ENCODE peak calls at places on chromosome 1, in six cellular contexts. J is GM23248, A is SK-N-SH, U is hepatocyte, G is GM23338, L is MM.1S. E is an unnamed sample.

GRCh38 chr1:163472267-163472666 is 150.5 kb downstream of the NUF2 start:
- DNase-seq in L (no peak), J (no peak), A (no peak), U (peak; percentile 5), G (no peak), E (no peak)

GRCh38 chr1:97247196-97247595 is 525.6 kb downstream of the PTBP2 start:
- DNase-seq in L (no peak), A (no peak), G (no peak), U (no peak), J (peak; percentile 53), E (no peak)

GRCh38 chr1:94983343-94983742 is 56.4 kb upstream of the CNN3 start:
- DNase-seq in A (no peak), G (no peak), U (peak; percentile 60), J (peak; percentile 96), L (no peak), E (no peak)

GRCh38 chr1:241156231-241156965 is 200.6 kb downstream of the RGS7 start:
- DNase-seq in L (no peak), U (peak; percentile 74), J (peak; percentile 8), G (no peak), A (no peak), E (no peak)

GRCh38 chr1:60949154-60949825 is 133.1 kb upstream of the NFIA start:
- DNase-seq in L (no peak), J (no peak), G (peak; percentile 25), A (peak; percentile 54), U (no peak), E (no peak)

GRCh38 chr1:174990382-174990999 is 9.3 kb upstream of the CACYBP start:
- DNase-seq in L (peak; percentile 78), A (peak; percentile 49), U (no peak), J (peak; percentile 85), G (no peak), E (peak; percentile 56)

GRCh38 chr1:43708006-43708412 is 673 bp downstream of the ST3GAL3 start:
- DNase-seq in J (peak; percentile 83), U (no peak), G (peak; percentile 83), A (no peak), L (no peak), E (no peak)

GRCh38 chr1:185156321-185156853 is 366 bp downstream of the TRMT1L start:
- DNase-seq in L (peak; percentile 46), G (peak; percentile 53), J (peak; percentile 60), A (no peak), U (no peak), E (peak; percentile 34)

GRCh38 chr1:67307251-67308060 is at the start of gene IL12RB2:
- DNase-seq in U (peak; percentile 38), A (peak; percentile 85), J (peak; percentile 5), G (peak; percentile 65), L (no peak), E (no peak)

GRCh38 chr1:170032531-170033295 is 41.8 kb downstream of the KIFAP3 start:
- DNase-seq in J (peak; percentile 68), U (no peak), A (no peak), G (no peak), L (no peak), E (no peak)

GRCh38 chr1:6700853-6701436 is 671 bp downstream of the DNAJC11 start:
- DNase-seq in G (no peak), L (peak; percentile 6), J (peak; percentile 50), A (no peak), U (no peak), E (peak; percentile 24)

GRCh38 chr1:28173151-28173979 is 3.1 kb downstream of the PTAFR start:
- DNase-seq in L (no peak), J (peak; percentile 17), A (no peak), G (no peak), U (no peak), E (peak; percentile 36)

GRCh38 chr1:236142358-236143103 is at the start of gene GPR137B:
- DNase-seq in G (peak; percentile 59), U (peak; percentile 69), A (peak; percentile 94), L (no peak), J (peak; percentile 82), E (peak; percentile 63)

GRCh38 chr1:155961937-155962336 is 16.4 kb downstream of the ARHGEF2 start:
- DNase-seq in A (no peak), U (no peak), G (no peak), J (peak; percentile 100), L (no peak), E (no peak)

GRCh38 chr1:220281159-220281574 is 8.9 kb upstream of the RAB3GAP2 start:
- DNase-seq in A (peak; percentile 18), G (peak; percentile 60), U (peak; percentile 16), J (peak; percentile 48), L (peak; percentile 32), E (no peak)

GRCh38 chr1:209816923-209817322 is 10.8 kb upstream of the UTP25 start:
- DNase-seq in J (no peak), U (no peak), G (no peak), A (no peak), L (no peak), E (no peak)

GRCh38 chr1:97999320-97999719 is 78.5 kb upstream of the DPYD start:
- DNase-seq in J (peak; percentile 91), G (no peak), L (no peak), U (no peak), A (no peak), E (no peak)

GRCh38 chr1:206935491-206936067 is 10.7 kb downstream of the PIGR start:
- DNase-seq in J (peak; percentile 44), A (peak; percentile 59), L (no peak), U (peak; percentile 68), G (peak; percentile 90), E (no peak)

GRCh38 chr1:41664861-41665640 is 180.6 kb upstream of the EDN2 start:
- DNase-seq in A (no peak), G (peak; percentile 38), J (peak; percentile 61), U (peak; percentile 68), L (no peak), E (no peak)

GRCh38 chr1:87449348-87449963 is 120.8 kb downstream of the LMO4 start:
- DNase-seq in U (peak; percentile 22), G (no peak), J (peak; percentile 13), A (no peak), L (peak; percentile 87), E (peak; percentile 47)

GRCh38 chr1:201019321-201019977 is 4.1 kb downstream of the KIF21B start:
- DNase-seq in A (no peak), U (peak; percentile 37), J (peak; percentile 42), L (peak; percentile 98), G (no peak), E (peak; percentile 89)

GRCh38 chr1:187078916-187079315 is 250.2 kb downstream of the PLA2G4A start:
- DNase-seq in L (no peak), J (no peak), G (no peak), A (no peak), U (no peak), E (no peak)

GRCh38 chr1:3611170-3612019 is at the start of gene MEGF6:
- DNase-seq in G (peak; percentile 97), U (peak; percentile 95), L (no peak), J (peak; percentile 46), A (peak; percentile 99), E (no peak)

GRCh38 chr1:59072017-59072947 is 224.6 kb upstream of the FGGY start:
- DNase-seq in U (no peak), L (peak; percentile 13), G (peak; percentile 26), J (no peak), A (no peak), E (peak; percentile 7)

GRCh38 chr1:117904485-117904884 is 24.9 kb downstream of the GDAP2 start:
- DNase-seq in G (no peak), U (no peak), J (no peak), L (no peak), A (no peak), E (no peak)

GRCh38 chr1:41282679-41283317 is 40.7 kb upstream of the SCMH1 start:
- DNase-seq in G (peak; percentile 80), A (peak; percentile 78), L (peak; percentile 14), J (peak; percentile 59), U (peak; percentile 69), E (peak; percentile 19)

GRCh38 chr1:2441746-2442145 is 29.4 kb upstream of the PEX10 start:
- DNase-seq in L (no peak), J (no peak), U (peak; percentile 55), A (no peak), G (no peak), E (no peak)

GRCh38 chr1:170711682-170712081 is 47.8 kb downstream of the PRRX1 start:
- DNase-seq in J (peak; percentile 93), A (no peak), L (no peak), U (no peak), G (no peak), E (no peak)

GRCh38 chr1:76607712-76608111 is 259.6 kb upstream of the ST6GALNAC5 start:
- DNase-seq in J (no peak), A (no peak), U (peak; percentile 58), L (no peak), G (no peak), E (no peak)

GRCh38 chr1:153393926-153394325 is 3.1 kb upstream of the S100A8 start:
- DNase-seq in J (no peak), L (no peak), U (no peak), G (peak; percentile 54), A (no peak), E (no peak)

GRCh38 chr1:51636765-51637522 is 20.1 kb downstream of the OSBPL9 start:
- DNase-seq in L (no peak), J (peak; percentile 90), G (no peak), U (peak; percentile 23), A (no peak), E (no peak)

GRCh38 chr1:171226757-171227370 is 21.4 kb upstream of the FMO1 start:
- DNase-seq in G (peak; percentile 91), U (peak; percentile 83), A (peak; percentile 26), J (peak; percentile 79), L (peak; percentile 78), E (peak; percentile 73)

GRCh38 chr1:215539803-215540575 is 27.1 kb upstream of the KCTD3 start:
- DNase-seq in G (no peak), J (peak; percentile 56), A (no peak), U (no peak), L (no peak), E (no peak)

DNA sequence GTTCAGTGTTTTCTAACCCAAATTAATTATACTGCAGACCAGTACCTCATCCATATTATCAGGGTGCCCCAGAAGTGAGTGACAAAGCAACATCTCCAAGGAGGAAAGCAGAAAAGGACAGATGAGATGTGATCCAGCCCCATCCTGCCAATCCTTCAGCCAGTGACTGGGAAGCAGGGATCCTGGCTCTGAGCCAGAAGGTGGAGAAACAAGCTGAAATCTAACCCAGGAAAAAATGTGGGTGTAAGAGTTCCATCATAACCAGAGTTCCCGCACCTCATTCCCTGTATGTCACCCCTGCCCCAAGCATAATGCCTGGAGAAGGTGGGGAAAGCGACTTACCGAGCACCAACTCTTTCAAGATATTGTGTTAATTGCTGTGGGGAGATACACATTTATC is 15.1 kb downstream of the PLEKHA6 start:
- DNase-seq in A (peak; percentile 43), L (no peak), G (no peak), J (no peak), U (no peak), E (no peak)
- TF ChIP-seq EZH2phosphoT487 in A (no peak), L (no peak), G (no peak), J (no peak), U (no peak), E (no peak)

GRCh38 chr1:8217011-8217711 is 100.8 kb upstream of the SLC45A1 start:
- DNase-seq in G (peak; percentile 75), L (no peak), U (peak; percentile 64), J (peak; percentile 62), A (peak; percentile 41), E (no peak)
- TF ChIP-seq EZH2phosphoT487 in G (no peak), L (no peak), U (no peak), J (no peak), A (no peak), E (no peak)

GRCh38 chr1:54927475-54928240 is 40.7 kb upstream of the DHCR24 start:
- DNase-seq in L (no peak), U (peak; percentile 60), J (peak; percentile 52), A (no peak), G (no peak), E (no peak)
- TF ChIP-seq EZH2phosphoT487 in L (no peak), U (no peak), J (no peak), A (no peak), G (no peak), E (no peak)

GRCh38 chr1:212415107-212415841 is 588 bp upstream of the PACC1 start:
- DNase-seq in A (peak; percentile 18), G (peak; percentile 25), J (no peak), U (no peak), L (no peak), E (peak; percentile 22)
- TF ChIP-seq EZH2phosphoT487 in A (no peak), G (no peak), J (no peak), U (no peak), L (no peak), E (no peak)

E was measured in OCI-LY7.